ENCODE peak calls at places on chromosomes 7 and 10, in five cellular contexts. C is upper lobe of left lung, L is HFFc6, W is body of pancreas, E is WERI-Rb-1. Y is an unnamed sample.

GRCh38 chr10:6840766-6841165 is 260.7 kb upstream of the PRKCQ start:
- DNase-seq in C (no peak), L (no peak), W (no peak), E (no peak), Y (no peak)

GRCh38 chr10:74282853-74283205 is 131.8 kb downstream of the ADK start:
- DNase-seq in C (no peak), L (peak; percentile 53), W (no peak), E (no peak), Y (no peak)

GRCh38 chr10:72260588-72261322 is 13.0 kb upstream of the DDIT4 start:
- DNase-seq in C (peak; percentile 96), L (peak; percentile 66), W (peak; percentile 80), E (peak; percentile 87), Y (peak; percentile 96)

GRCh38 chr10:88116491-88116890 is 253.1 kb downstream of the PTEN start:
- DNase-seq in C (no peak), L (peak; percentile 89), W (no peak), E (no peak), Y (no peak)

GRCh38 chr10:974038-974784 is 14.0 kb upstream of the GTPBP4 start:
- DNase-seq in C (no peak), L (no peak), W (peak; percentile 33), E (no peak), Y (no peak)

GRCh38 chr7:15011289-15011688 is 108.7 kb upstream of the DGKB start:
- DNase-seq in C (no peak), L (no peak), W (no peak), E (no peak), Y (no peak)

GRCh38 chr10:61902448-61903183 is 1.1 kb downstream of the ARID5B start:
- DNase-seq in C (no peak), L (peak; percentile 50), W (peak; percentile 73), E (peak; percentile 27), Y (no peak)

GRCh38 chr7:104931181-104931781 is 82.7 kb upstream of the KMT2E start:
- DNase-seq in C (no peak), L (no peak), W (peak; percentile 62), E (peak; percentile 73), Y (no peak)

GRCh38 chr7:66036788-66037187 is 38.8 kb upstream of the ASL start:
- DNase-seq in C (no peak), L (no peak), W (no peak), E (no peak), Y (no peak)

GRCh38 chr7:1474736-1475135 is 15.5 kb upstream of the MICALL2 start:
- DNase-seq in C (no peak), L (no peak), W (no peak), E (no peak), Y (no peak)

GRCh38 chr10:114057845-114058244 is 14.2 kb downstream of the ADRB1 start:
- DNase-seq in C (no peak), L (no peak), W (no peak), E (no peak), Y (no peak)

GRCh38 chr7:110960811-110961210 is 130.1 kb upstream of the LRRN3 start:
- DNase-seq in C (no peak), L (no peak), W (no peak), E (no peak), Y (no peak)

GRCh38 chr10:85900060-85900459 is 466.5 kb downstream of the GRID1 start:
- DNase-seq in C (no peak), L (no peak), W (no peak), E (no peak), Y (no peak)

GRCh38 chr10:101615760-101616116 is 27.6 kb downstream of the DPCD start:
- DNase-seq in C (no peak), L (no peak), W (no peak), E (no peak), Y (no peak)

GRCh38 chr10:69730251-69731156 is 71.2 kb upstream of the COL13A1 start:
- DNase-seq in C (no peak), L (no peak), W (no peak), E (no peak), Y (no peak)

GRCh38 chr7:157964016-157964415 is 623.6 kb downstream of the PTPRN2 start:
- DNase-seq in C (no peak), L (no peak), W (no peak), E (no peak), Y (no peak)

GRCh38 chr10:110067960-110068770 is 60.4 kb downstream of the ADD3 start:
- DNase-seq in C (no peak), L (no peak), W (peak; percentile 13), E (no peak), Y (no peak)

GRCh38 chr7:131555565-131556054 is 818 bp downstream of the PODXL start:
- DNase-seq in C (no peak), L (no peak), W (no peak), E (peak; percentile 22), Y (no peak)

GRCh38 chr7:28784166-28784870 is 173.8 kb downstream of the TRIL start:
- DNase-seq in C (no peak), L (no peak), W (no peak), E (no peak), Y (no peak)

GRCh38 chr10:122850705-122851640 is 5.3 kb upstream of the CUZD1 start:
- DNase-seq in C (no peak), L (no peak), W (peak; percentile 91), E (no peak), Y (no peak)

GRCh38 chr10:16779375-16779774 is 37.8 kb downstream of the RSU1 start:
- DNase-seq in C (no peak), L (no peak), W (peak; percentile 49), E (no peak), Y (no peak)

GRCh38 chr7:96219382-96220130 is 102.3 kb downstream of the SLC25A13 start:
- DNase-seq in C (no peak), L (peak; percentile 53), W (no peak), E (no peak), Y (no peak)

GRCh38 chr10:87842776-87843497 is 20.4 kb downstream of the KLLN start:
- DNase-seq in C (no peak), L (peak; percentile 74), W (no peak), E (no peak), Y (no peak)

GRCh38 chr7:98613601-98614425 is 3.3 kb upstream of the NPTX2 start:
- DNase-seq in C (no peak), L (peak; percentile 8), W (no peak), E (peak; percentile 60), Y (no peak)

GRCh38 chr7:39360766-39361165 is 205.4 kb upstream of the YAE1 start:
- DNase-seq in C (no peak), L (no peak), W (no peak), E (no peak), Y (no peak)

GRCh38 chr10:131141207-131141606 is 170.3 kb downstream of the TCERG1L start:
- DNase-seq in C (no peak), L (no peak), W (no peak), E (no peak), Y (no peak)

GRCh38 chr7:81719865-81720264 is 50.0 kb downstream of the HGF start:
- DNase-seq in C (no peak), L (no peak), W (no peak), E (no peak), Y (no peak)

GRCh38 chr7:147245274-147245673 is 1128.7 kb downstream of the CNTNAP2 start:
- DNase-seq in C (no peak), L (no peak), W (peak; percentile 54), E (peak; percentile 51), Y (no peak)

GRCh38 chr7:154844499-154844898 is 158.4 kb downstream of the PAXIP1 start:
- DNase-seq in C (no peak), L (no peak), W (no peak), E (no peak), Y (no peak)
- TF ChIP-seq CTCF in C (no peak), L (no peak), W (no peak), E (no peak), Y (no peak)

GRCh38 chr10:78169214-78169613 is 135.6 kb downstream of the RPS24 start:
- DNase-seq in C (no peak), L (no peak), W (no peak), E (no peak), Y (no peak)

GRCh38 chr10:78164687-78165086 is 131.0 kb downstream of the RPS24 start:
- DNase-seq in C (peak; percentile 48), L (no peak), W (no peak), E (no peak), Y (no peak)

GRCh38 chr10:78165172-78165571 is 131.5 kb downstream of the RPS24 start:
- DNase-seq in C (no peak), L (no peak), W (no peak), E (no peak), Y (no peak)

GRCh38 chr10:78162867-78163266 is 129.2 kb downstream of the RPS24 start:
- DNase-seq in C (no peak), L (peak; percentile 41), W (no peak), E (no peak), Y (no peak)

DNA sequence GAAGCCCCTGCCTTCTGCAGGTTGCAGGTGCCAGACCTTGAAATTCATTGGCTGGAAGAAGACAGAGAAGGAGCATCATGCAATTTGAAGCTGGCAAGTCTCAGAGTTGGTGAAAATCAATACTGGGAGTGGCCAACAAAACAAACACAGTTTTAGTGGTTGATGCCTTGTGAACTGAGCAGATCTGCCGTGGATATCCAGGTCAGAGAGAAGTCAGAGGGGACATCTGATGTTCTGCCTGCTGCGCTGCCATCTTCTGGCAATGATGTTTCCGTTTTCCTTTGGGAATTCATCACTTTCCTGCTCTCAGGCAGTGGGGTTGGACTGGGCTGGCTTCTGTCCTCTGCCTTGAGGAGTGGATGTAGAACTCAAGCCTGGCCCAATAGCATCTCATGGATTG is 132.0 kb downstream of the RPS24 start:
- DNase-seq in C (no peak), L (no peak), W (no peak), E (peak; percentile 70), Y (no peak)
- TF ChIP-seq CTCF in C (no peak), L (peak; percentile 57), W (no peak), E (peak; percentile 83), Y (peak; percentile 48)

GRCh38 chr10:112559328-112559727 is 112.3 kb downstream of the VTI1A start:
- DNase-seq in C (no peak), L (no peak), W (no peak), E (no peak), Y (no peak)
- TF ChIP-seq CTCF in C (no peak), L (no peak), W (no peak), E (no peak), Y (no peak)

GRCh38 chr10:26881600-26882331 is 21.0 kb upstream of the ABI1 start:
- DNase-seq in C (no peak), L (peak; percentile 65), W (peak; percentile 30), E (no peak), Y (no peak)
- TF ChIP-seq CTCF in C (peak; percentile 67), L (peak; percentile 79), W (peak; percentile 86), E (peak; percentile 39), Y (peak; percentile 82)

GRCh38 chr10:30842185-30842584 is 189.5 kb downstream of the ZNF438 start:
- DNase-seq in C (no peak), L (no peak), W (no peak), E (no peak), Y (no peak)
- TF ChIP-seq CTCF in C (no peak), L (no peak), W (no peak), E (no peak), Y (no peak)

DNA sequence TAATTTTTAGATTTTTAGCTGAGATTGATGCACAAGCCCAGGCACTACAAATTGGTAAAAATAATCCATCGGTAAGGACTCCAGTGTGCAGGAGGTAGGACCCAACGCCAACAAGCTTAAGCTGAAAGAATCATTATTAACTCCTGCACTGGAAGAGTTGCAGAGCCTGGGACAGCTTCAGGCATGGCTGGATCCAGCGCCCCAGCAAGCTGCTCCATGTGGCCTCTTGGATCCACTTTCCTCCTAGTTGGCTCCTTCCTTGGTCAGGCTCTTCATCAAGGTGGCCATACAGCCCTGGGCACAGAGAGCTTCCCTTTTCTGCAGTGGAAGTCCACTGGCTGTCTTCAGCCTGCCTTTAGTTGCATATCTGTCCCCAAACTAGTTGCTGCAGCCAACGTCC is 497.4 kb upstream of the FOXK1 start:
- DNase-seq in C (no peak), L (no peak), W (no peak), E (no peak), Y (no peak)
- TF ChIP-seq CTCF in C (no peak), L (no peak), W (no peak), E (no peak), Y (no peak)

Y was measured in type B pancreatic cell.